ENCODE peak calls at places on chromosomes 16 and 17, in four cellular contexts. U, C, E and R are unnamed samples.

GRCh38 chr17:61261001-61261587 is 138.5 kb upstream of the TBX2 start:
- DNase-seq in E (no peak), U (no peak), C (no peak), R (no peak)

GRCh38 chr17:72004011-72004427 is 116.8 kb upstream of the SOX9 start:
- DNase-seq in C (no peak), U (no peak), E (no peak), R (no peak)

GRCh38 chr16:2365397-2365796 is 24.9 kb upstream of the ABCA3 start:
- DNase-seq in C (no peak), E (no peak), U (no peak), R (no peak)

GRCh38 chr16:707062-707538 is 1.5 kb upstream of the FBXL16 start:
- DNase-seq in C (no peak), U (no peak), E (no peak), R (no peak)

GRCh38 chr17:67376509-67376891 is 581 bp upstream of the PITPNC1 start:
- DNase-seq in U (no peak), C (no peak), E (no peak), R (peak)

GRCh38 chr16:28261916-28262315 is 30.4 kb upstream of the SBK1 start:
- DNase-seq in C (no peak), E (peak), U (no peak), R (no peak)

GRCh38 chr17:39753514-39754160 is 15.9 kb downstream of the GRB7 start:
- DNase-seq in U (peak), E (peak), C (peak), R (peak)

GRCh38 chr17:9890124-9890523 is 14.9 kb downstream of the RCVRN start:
- DNase-seq in C (no peak), E (no peak), U (peak), R (peak)

GRCh38 chr16:17939052-17939673 is 397.4 kb downstream of the NPIPA8 start:
- DNase-seq in C (no peak), E (no peak), U (no peak), R (peak)

GRCh38 chr16:27102701-27103575 is 36.2 kb downstream of the C16orf82 start:
- DNase-seq in C (peak), U (no peak), E (no peak), R (no peak)